ENCODE peak calls at places on chromosome 13, in seven cellular contexts. I is fibroblast of lung, N is IMR-90, D is AG10803, X is heart right ventricle, S is GM23338, Q is mammary epithelial cell. M is an unnamed sample.
A peak's percentile ranks its signal among the peaks of the same experiment; 100 is the strongest.

GRCh38 chr13:100604909-100605308 is 16.3 kb upstream of the GGACT start:
- DNase-seq in I (no peak), N (no peak), D (no peak), X (no peak), S (no peak), Q (no peak), M (no peak)

GRCh38 chr13:29402168-29402621 is 193.3 kb downstream of the SLC7A1 start:
- DNase-seq in I (peak; percentile 51), N (peak; percentile 44), D (no peak), X (no peak), S (no peak), Q (peak; percentile 17), M (no peak)

GRCh38 chr13:46154136-46154854 is 27.7 kb downstream of the LCP1 start:
- DNase-seq in I (no peak), N (no peak), D (no peak), X (no peak), S (no peak), Q (no peak), M (no peak)

GRCh38 chr13:36154567-36155231 is 23.5 kb upstream of the DCLK1 start:
- DNase-seq in I (peak; percentile 25), N (no peak), D (no peak), X (peak; percentile 7), S (peak; percentile 79), Q (no peak), M (no peak)

GRCh38 chr13:108345016-108345415 is 75.5 kb downstream of the TNFSF13B start:
- DNase-seq in I (no peak), N (no peak), D (no peak), X (no peak), S (peak; percentile 29), Q (no peak), M (no peak)

GRCh38 chr13:62321895-62322294 is 906.2 kb upstream of the PCDH20 start:
- DNase-seq in I (no peak), N (no peak), D (no peak), X (no peak), S (no peak), Q (no peak), M (no peak)

GRCh38 chr13:105196052-105196451 is 1339.4 kb downstream of the EFNB2 start:
- DNase-seq in I (peak; percentile 94), N (peak; percentile 58), D (peak; percentile 54), X (no peak), S (peak; percentile 86), Q (no peak), M (peak; percentile 26)

GRCh38 chr13:55664178-55664577 is 1476.5 kb upstream of the PRR20A start:
- DNase-seq in I (no peak), N (no peak), D (no peak), X (no peak), S (peak; percentile 51), Q (no peak), M (no peak)

DNA sequence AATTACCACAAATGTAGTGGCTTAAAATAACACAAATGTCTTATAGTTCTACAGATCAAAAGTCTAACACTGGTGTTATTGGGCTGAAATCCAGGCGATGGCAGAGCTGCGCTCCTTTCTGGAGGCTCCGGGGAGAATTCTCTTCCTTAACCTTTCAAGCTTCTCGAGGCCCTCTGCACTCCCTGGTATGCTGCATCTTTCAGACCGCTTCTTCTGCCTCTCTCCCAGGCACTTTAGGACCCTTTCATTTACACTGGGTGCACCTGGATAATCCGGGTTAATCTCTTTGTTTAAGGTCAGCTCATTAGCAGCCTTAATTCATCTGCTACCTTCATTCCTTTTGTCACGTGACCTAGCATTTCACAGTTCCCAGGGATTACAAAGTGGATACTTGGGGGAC is 211.3 kb upstream of the RFC3 start:
- DNase-seq in I (no peak), N (no peak), D (no peak), X (no peak), S (peak; percentile 59), Q (no peak), M (no peak)
- TF ChIP-seq CTCF in I (no peak), N (no peak), D (no peak), X (no peak), S (peak; percentile 45), Q (no peak), M (peak; percentile 24)

GRCh38 chr13:57799624-57800023 is 168.1 kb downstream of the PCDH17 start:
- DNase-seq in I (no peak), N (no peak), D (no peak), X (no peak), S (no peak), Q (no peak), M (no peak)
- H3K4me3 ChIP-seq in I (no peak overlapping the region), N (no peak overlapping the region), D (no peak overlapping the region), X (no peak overlapping the region), S (no peak overlapping the region), Q (no peak overlapping the region), M (no peak overlapping the region)

DNA sequence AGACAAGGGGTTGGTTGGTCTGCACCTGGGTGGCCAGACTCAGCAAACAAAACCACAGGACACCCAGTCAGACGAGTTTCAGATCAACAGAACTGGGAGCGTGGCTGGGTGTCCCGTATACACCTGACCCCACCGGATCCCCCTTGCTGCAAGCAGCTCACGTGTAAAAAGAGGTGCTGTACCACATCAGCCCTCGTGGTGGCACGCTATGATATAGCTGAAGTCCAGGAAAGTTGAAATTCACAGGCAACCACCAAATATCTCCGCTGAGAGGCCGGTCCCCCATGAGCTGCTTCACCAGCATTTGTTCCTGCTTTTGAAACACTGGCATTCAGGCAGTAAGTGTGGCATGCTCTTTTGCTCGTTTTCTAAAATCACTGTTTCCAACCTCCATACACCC is 92.3 kb downstream of the TUBA3C start:
- DNase-seq in I (no peak), N (no peak), D (no peak), X (no peak), S (no peak), Q (no peak), M (no peak)
- TF ChIP-seq CTCF in I (no peak), N (no peak), D (no peak), X (no peak), S (no peak), Q (no peak), M (no peak)

DNA sequence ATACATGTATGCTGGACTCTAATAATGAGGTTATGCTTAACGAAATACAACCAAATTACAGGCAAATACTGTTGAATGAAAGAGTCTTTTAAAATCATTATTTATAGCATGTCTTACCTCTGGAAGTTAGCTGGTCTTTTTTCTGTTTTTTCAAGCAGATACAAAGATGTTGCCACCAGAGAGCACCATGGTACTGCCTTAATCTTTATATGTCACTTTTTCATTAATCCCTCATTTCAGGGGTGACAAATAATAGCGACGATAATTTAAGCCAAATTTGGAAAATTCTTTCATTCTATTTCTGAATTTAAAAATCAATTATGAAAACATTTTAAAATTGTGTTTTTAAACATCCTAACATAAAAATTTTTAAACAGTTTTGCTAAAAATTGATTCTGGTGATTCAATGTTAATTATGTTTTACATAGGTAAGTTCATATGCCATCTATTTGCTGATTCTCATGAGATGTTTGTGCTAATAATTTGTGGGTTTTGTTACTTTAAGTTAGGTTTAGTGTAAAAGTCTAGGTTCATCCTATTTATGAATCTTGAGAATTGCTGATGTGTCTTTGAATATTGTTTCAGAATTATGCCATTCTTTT is 379.3 kb upstream of the SGCG start:
- DNase-seq in I (no peak), N (peak; percentile 5), D (peak; percentile 4), X (no peak), S (peak; percentile 56), Q (no peak), M (peak; percentile 40)
- H3K4me3 ChIP-seq in I (no peak overlapping the region), N (no peak overlapping the region), D (no peak overlapping the region), X (no peak overlapping the region), S (no peak overlapping the region), Q (no peak overlapping the region), M (peak overlapping the region; percentile 10)

GRCh38 chr13:66952507-66952906 is 277.6 kb downstream of the PCDH9 start:
- DNase-seq in I (no peak), N (no peak), D (no peak), X (no peak), S (peak; percentile 16), Q (no peak), M (no peak)

GRCh38 chr13:66950666-66951065 is 279.5 kb downstream of the PCDH9 start:
- DNase-seq in I (no peak), N (no peak), D (no peak), X (no peak), S (no peak), Q (no peak), M (no peak)

GRCh38 chr13:66948910-66949309 is 281.2 kb downstream of the PCDH9 start:
- DNase-seq in I (no peak), N (no peak), D (no peak), X (no peak), S (no peak), Q (no peak), M (no peak)

DNA sequence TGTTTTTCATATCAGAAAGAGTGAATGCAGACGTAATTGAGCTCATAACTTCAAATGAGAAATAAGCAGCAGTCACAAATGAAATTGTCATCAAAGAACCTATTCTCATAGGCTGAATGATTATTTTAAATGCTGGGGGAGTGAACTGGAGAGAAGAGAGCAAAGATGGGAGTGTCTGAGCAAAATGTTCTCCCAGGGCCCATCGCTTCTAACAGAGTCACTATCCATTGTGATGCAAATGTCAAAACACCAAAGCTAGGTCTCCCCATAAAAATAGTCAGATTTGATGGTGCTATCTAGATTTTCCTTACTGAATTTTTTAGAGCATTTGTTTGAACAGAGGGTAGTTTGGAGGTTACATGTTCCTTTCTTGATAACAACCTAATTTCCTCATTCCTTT is 278.7 kb downstream of the PCDH9 start:
- DNase-seq in I (no peak), N (no peak), D (no peak), X (no peak), S (peak; percentile 31), Q (no peak), M (no peak)
- TF ChIP-seq CTCF in I (no peak), N (no peak), D (no peak), X (no peak), S (no peak), Q (no peak), M (no peak)